ENCODE peak calls at places on chromosomes 16 and 17, in nine cellular contexts. K is activated CD4-positive, CD25-positive, alpha-beta regulatory T cell treated with anti-CD3 and anti-CD28 coated beads, Interleukin-2, amount 50 U/mL, for 16 hours; V is PC-3; T is astrocyte of the cerebellum; Y is SJSA1; E is GM13976; H is AG10803; G is hypothalamus; J is fibroblast of lung. U is an unnamed sample.

GRCh38 chr17:48960834-48961515 is 7.4 kb downstream of the GIP start:
- DNase-seq in V (no peak), T (no peak), K (no peak), H (no peak), E (no peak), G (no peak), J (no peak), Y (no peak), U (no peak)

GRCh38 chr17:57534863-57535651 is 210.0 kb downstream of the CCDC182 start:
- DNase-seq in E (no peak), J (no peak), V (no peak), Y (no peak), G (no peak), H (no peak), K (no peak), T (no peak), U (no peak)

GRCh38 chr16:88781140-88782077 is 3.6 kb downstream of the PIEZO1 start:
- DNase-seq in T (no peak), K (peak; percentile 53), J (no peak), H (no peak), G (no peak), Y (no peak), V (peak; percentile 30), E (peak; percentile 85), U (no peak)

GRCh38 chr17:55806745-55807466 is 56.1 kb downstream of the PCTP start:
- DNase-seq in E (no peak), V (no peak), T (no peak), K (no peak), Y (no peak), G (no peak), J (no peak), H (no peak), U (no peak)

GRCh38 chr17:73286863-73287296 is 24.9 kb downstream of the CDC42EP4 start:
- DNase-seq in H (no peak), Y (no peak), J (peak; percentile 76), T (peak; percentile 86), G (no peak), K (no peak), V (peak; percentile 88), E (no peak), U (peak; percentile 68)

GRCh38 chr16:57061084-57061905 is 31.1 kb upstream of the CPNE2 start:
- DNase-seq in V (peak; percentile 30), J (peak; percentile 34), G (no peak), E (no peak), H (peak; percentile 81), K (no peak), Y (no peak), T (no peak), U (peak; percentile 69)

GRCh38 chr16:87037012-87037411 is 280.2 kb downstream of the C16orf95 start:
- DNase-seq in E (no peak), K (no peak), H (no peak), G (no peak), V (no peak), Y (no peak), J (no peak), T (no peak), U (no peak)

GRCh38 chr16:11049396-11050059 is 105.2 kb downstream of the CLEC16A start:
- DNase-seq in J (no peak), E (no peak), H (peak; percentile 37), T (no peak), V (peak; percentile 66), K (no peak), Y (peak; percentile 61), G (no peak), U (no peak)

GRCh38 chr16:88936008-88936912 is 40.7 kb downstream of the CBFA2T3 start:
- DNase-seq in E (peak; percentile 70), G (no peak), H (no peak), T (no peak), K (no peak), J (no peak), V (peak; percentile 18), Y (no peak), U (no peak)

GRCh38 chr16:55907661-55908060 is 32.5 kb upstream of the CES5A start:
- DNase-seq in J (no peak), E (no peak), H (no peak), K (no peak), T (no peak), G (no peak), Y (no peak), V (no peak), U (no peak)

GRCh38 chr16:69859105-69859969 is 91.8 kb upstream of the CLEC18A start:
- DNase-seq in V (peak; percentile 41), K (no peak), J (peak; percentile 32), E (peak; percentile 54), H (no peak), Y (no peak), T (no peak), G (no peak), U (peak; percentile 19)

U was measured in mammary epithelial cell.